ENCODE peak calls at places on chromosomes 13 and 19, in seven cellular contexts. One of them, this sample, is unnamed.
A peak's percentile ranks its signal among the peaks of the same experiment; 100 is the strongest.

GRCh38 chr19:22532388-22533310 is 101.5 kb upstream of the ZNF492 start:
- DNase-seq in H1: no peak
- DNase-seq in SK-N-SH: no peak
- DNase-seq in K562: no peak
- DNase-seq in HCT116: no peak
- DNase-seq in GM12878: no peak
- DNase-seq in HepG2: no peak
- DNase-seq in this sample: no peak

GRCh38 chr19:288911-289310 is 2.3 kb downstream of the PLPP2 start:
- DNase-seq in H1: no peak
- DNase-seq in SK-N-SH: no peak
- DNase-seq in K562: no peak
- DNase-seq in HCT116: no peak
- DNase-seq in GM12878: no peak
- DNase-seq in HepG2: no peak
- DNase-seq in this sample: no peak

GRCh38 chr19:58554494-58555368 is at the start of gene CHMP2A:
- DNase-seq in H1: peak; percentile 99
- DNase-seq in SK-N-SH: peak; percentile 96
- DNase-seq in K562: peak; percentile 89
- DNase-seq in HCT116: peak; percentile 93
- DNase-seq in GM12878: peak; percentile 85
- DNase-seq in HepG2: peak; percentile 84
- DNase-seq in this sample: peak; percentile 95

GRCh38 chr19:18437481-18438330 is at the start of gene ISYNA1:
- DNase-seq in H1: peak; percentile 89
- DNase-seq in SK-N-SH: peak; percentile 94
- DNase-seq in K562: peak; percentile 85
- DNase-seq in HCT116: no peak
- DNase-seq in GM12878: no peak
- DNase-seq in HepG2: peak; percentile 14
- DNase-seq in this sample: peak; percentile 82

GRCh38 chr19:18312021-18312534 is 10.8 kb downstream of the LSM4 start:
- DNase-seq in H1: no peak
- DNase-seq in SK-N-SH: no peak
- DNase-seq in K562: peak; percentile 14
- DNase-seq in HCT116: no peak
- DNase-seq in GM12878: no peak
- DNase-seq in HepG2: no peak
- DNase-seq in this sample: no peak

GRCh38 chr19:17605761-17606745 is 50.6 kb downstream of the COLGALT1 start:
- DNase-seq in H1: peak; percentile 98
- DNase-seq in SK-N-SH: peak; percentile 98
- DNase-seq in K562: peak; percentile 95
- DNase-seq in HCT116: peak; percentile 92
- DNase-seq in GM12878: peak; percentile 54
- DNase-seq in HepG2: peak; percentile 80
- DNase-seq in this sample: no peak

GRCh38 chr19:58476498-58477015 is 405 bp downstream of the ZNF446 start:
- DNase-seq in H1: no peak
- DNase-seq in SK-N-SH: peak; percentile 73
- DNase-seq in K562: peak; percentile 59
- DNase-seq in HCT116: no peak
- DNase-seq in GM12878: no peak
- DNase-seq in HepG2: peak; percentile 25
- DNase-seq in this sample: no peak

GRCh38 chr19:47239610-47240296 is 8.8 kb upstream of the BBC3 start:
- DNase-seq in H1: peak; percentile 90
- DNase-seq in SK-N-SH: peak; percentile 97
- DNase-seq in K562: no peak
- DNase-seq in HCT116: no peak
- DNase-seq in GM12878: no peak
- DNase-seq in HepG2: no peak
- DNase-seq in this sample: no peak

DNA sequence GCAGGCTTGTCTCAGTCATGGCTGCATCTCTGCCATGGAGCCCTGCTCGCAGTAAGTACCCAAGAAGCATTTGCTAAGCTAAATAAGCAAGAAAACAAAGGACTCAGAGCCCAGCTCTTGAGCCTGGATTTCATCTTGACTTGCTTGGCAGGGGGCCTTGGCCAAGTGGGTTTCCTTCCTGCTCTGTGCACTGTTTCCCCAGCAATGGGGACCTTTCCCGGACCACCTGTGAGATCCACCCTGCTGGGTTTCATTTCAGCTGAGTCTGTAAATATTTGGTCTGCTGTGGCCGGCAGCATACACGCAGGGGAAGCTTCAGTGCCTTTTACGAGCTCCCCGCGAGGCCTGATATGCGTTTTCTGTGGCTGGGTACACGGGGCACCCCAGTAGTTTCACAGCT is 12.4 kb upstream of the TINCR start:
- DNase-seq in H1: no peak
- DNase-seq in SK-N-SH: no peak
- DNase-seq in K562: no peak
- DNase-seq in HCT116: no peak
- DNase-seq in GM12878: no peak
- DNase-seq in HepG2: no peak
- DNase-seq in this sample: no peak
- TF ChIP-seq JUND in H1: no peak
- TF ChIP-seq JUND in SK-N-SH: no peak
- TF ChIP-seq JUND in K562: no peak
- TF ChIP-seq JUND in HCT116: no peak
- TF ChIP-seq JUND in GM12878: no peak
- TF ChIP-seq JUND in HepG2: no peak
- TF ChIP-seq JUND in this sample: no peak

DNA sequence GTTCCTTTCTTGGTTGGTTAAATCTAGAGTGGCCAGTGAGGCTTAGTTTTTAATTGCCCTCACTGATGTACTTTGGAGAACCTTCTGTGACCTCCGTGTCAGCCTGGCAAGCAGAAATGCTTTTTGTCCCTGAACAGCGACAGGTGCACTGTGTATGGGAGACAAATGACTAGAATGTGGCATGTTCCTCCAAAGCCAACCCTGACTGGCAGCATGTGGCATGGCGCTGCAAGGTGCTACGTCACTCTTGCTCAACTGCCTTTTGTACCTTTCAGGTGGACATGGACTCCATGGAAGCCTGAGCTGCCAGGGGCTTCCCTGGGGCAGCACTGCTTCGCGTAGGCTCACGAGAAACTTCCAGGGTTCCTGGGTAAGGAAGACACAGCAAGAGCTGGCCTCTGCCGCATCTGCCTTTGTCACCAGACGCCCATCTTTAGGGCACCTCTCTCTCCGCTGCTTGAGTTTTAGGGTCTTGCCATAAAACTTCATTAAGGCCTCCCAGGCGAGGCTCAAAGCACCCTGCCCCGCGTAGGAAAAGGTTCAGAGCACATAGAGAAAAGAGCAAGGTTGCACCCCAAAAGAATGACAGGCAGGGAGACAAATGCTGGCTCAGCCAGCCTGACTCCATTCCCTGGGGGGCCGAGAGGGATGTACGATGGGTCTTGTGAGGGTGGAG is 167.1 kb upstream of the SOX1 start:
- DNase-seq in H1: peak; percentile 28
- DNase-seq in SK-N-SH: no peak
- DNase-seq in K562: no peak
- DNase-seq in HCT116: no peak
- DNase-seq in GM12878: no peak
- DNase-seq in HepG2: no peak
- DNase-seq in this sample: no peak
- TF ChIP-seq JUND in H1: no peak
- TF ChIP-seq JUND in SK-N-SH: no peak
- TF ChIP-seq JUND in K562: no peak
- TF ChIP-seq JUND in HCT116: no peak
- TF ChIP-seq JUND in GM12878: no peak
- TF ChIP-seq JUND in HepG2: no peak
- TF ChIP-seq JUND in this sample: no peak

GRCh38 chr19:44344255-44344654 is 12.2 kb downstream of the ZNF112 start:
- DNase-seq in H1: no peak
- DNase-seq in SK-N-SH: no peak
- DNase-seq in K562: no peak
- DNase-seq in HCT116: no peak
- DNase-seq in GM12878: peak; percentile 23
- DNase-seq in HepG2: no peak
- DNase-seq in this sample: no peak

GRCh38 chr19:44346556-44346955 is 9.9 kb downstream of the ZNF112 start:
- DNase-seq in H1: no peak
- DNase-seq in SK-N-SH: no peak
- DNase-seq in K562: no peak
- DNase-seq in HCT116: no peak
- DNase-seq in GM12878: no peak
- DNase-seq in HepG2: no peak
- DNase-seq in this sample: no peak

GRCh38 chr19:44345969-44346368 is 10.5 kb downstream of the ZNF112 start:
- DNase-seq in H1: no peak
- DNase-seq in SK-N-SH: no peak
- DNase-seq in K562: no peak
- DNase-seq in HCT116: no peak
- DNase-seq in GM12878: no peak
- DNase-seq in HepG2: no peak
- DNase-seq in this sample: no peak

DNA sequence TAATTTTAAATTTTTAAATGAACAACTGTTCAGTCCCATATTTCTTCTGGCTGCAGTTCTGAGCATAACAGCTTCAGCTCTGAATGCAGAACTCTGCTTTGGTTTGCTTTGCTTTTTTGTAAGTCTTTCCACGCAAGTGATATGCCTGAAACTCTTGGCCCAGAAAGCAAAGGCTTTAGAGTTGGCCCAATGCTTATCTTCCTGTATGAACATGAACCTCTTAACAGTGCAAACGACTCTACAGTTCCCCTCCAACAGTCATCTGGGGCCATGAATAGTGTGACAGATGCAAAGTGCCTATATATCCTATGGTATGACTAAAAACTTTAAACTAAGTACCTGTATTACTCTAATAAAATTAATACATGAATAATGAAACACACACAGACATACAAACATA is 14.7 kb downstream of the ZNF112 start:
- DNase-seq in H1: no peak
- DNase-seq in SK-N-SH: no peak
- DNase-seq in K562: no peak
- DNase-seq in HCT116: no peak
- DNase-seq in GM12878: no peak
- DNase-seq in HepG2: no peak
- DNase-seq in this sample: no peak
- TF ChIP-seq JUND in H1: no peak
- TF ChIP-seq JUND in SK-N-SH: no peak
- TF ChIP-seq JUND in K562: no peak
- TF ChIP-seq JUND in HCT116: no peak
- TF ChIP-seq JUND in GM12878: no peak
- TF ChIP-seq JUND in HepG2: no peak
- TF ChIP-seq JUND in this sample: no peak

GRCh38 chr13:44311011-44311481 is 62.6 kb upstream of the SERP2 start:
- DNase-seq in H1: no peak
- DNase-seq in SK-N-SH: no peak
- DNase-seq in K562: no peak
- DNase-seq in HCT116: no peak
- DNase-seq in GM12878: no peak
- DNase-seq in HepG2: no peak
- DNase-seq in this sample: peak; percentile 51

GRCh38 chr13:44313674-44314073 is 60.0 kb upstream of the SERP2 start:
- DNase-seq in H1: no peak
- DNase-seq in SK-N-SH: no peak
- DNase-seq in K562: no peak
- DNase-seq in HCT116: peak; percentile 93
- DNase-seq in GM12878: no peak
- DNase-seq in HepG2: no peak
- DNase-seq in this sample: no peak

GRCh38 chr13:44309771-44310767 is 63.6 kb upstream of the SERP2 start:
- DNase-seq in H1: no peak
- DNase-seq in SK-N-SH: no peak
- DNase-seq in K562: no peak
- DNase-seq in HCT116: no peak
- DNase-seq in GM12878: no peak
- DNase-seq in HepG2: no peak
- DNase-seq in this sample: no peak

GRCh38 chr13:44312131-44312530 is 61.5 kb upstream of the SERP2 start:
- DNase-seq in H1: no peak
- DNase-seq in SK-N-SH: no peak
- DNase-seq in K562: no peak
- DNase-seq in HCT116: no peak
- DNase-seq in GM12878: no peak
- DNase-seq in HepG2: no peak
- DNase-seq in this sample: no peak

GRCh38 chr13:44312898-44313551 is 60.6 kb upstream of the SERP2 start:
- DNase-seq in H1: no peak
- DNase-seq in SK-N-SH: no peak
- DNase-seq in K562: no peak
- DNase-seq in HCT116: peak; percentile 88
- DNase-seq in GM12878: no peak
- DNase-seq in HepG2: peak; percentile 14
- DNase-seq in this sample: no peak
- TF ChIP-seq JUND in H1: no peak
- TF ChIP-seq JUND in SK-N-SH: peak; percentile 84
- TF ChIP-seq JUND in K562: no peak
- TF ChIP-seq JUND in HCT116: no peak
- TF ChIP-seq JUND in GM12878: no peak
- TF ChIP-seq JUND in HepG2: no peak
- TF ChIP-seq JUND in this sample: no peak

GRCh38 chr13:44307844-44308243 is 65.8 kb upstream of the SERP2 start:
- DNase-seq in H1: no peak
- DNase-seq in SK-N-SH: no peak
- DNase-seq in K562: no peak
- DNase-seq in HCT116: peak; percentile 15
- DNase-seq in GM12878: no peak
- DNase-seq in HepG2: no peak
- DNase-seq in this sample: no peak
- TF ChIP-seq JUND in H1: no peak
- TF ChIP-seq JUND in SK-N-SH: no peak
- TF ChIP-seq JUND in K562: no peak
- TF ChIP-seq JUND in HCT116: no peak
- TF ChIP-seq JUND in GM12878: no peak
- TF ChIP-seq JUND in HepG2: no peak
- TF ChIP-seq JUND in this sample: no peak

GRCh38 chr13:33550885-33551284 is 265.3 kb upstream of the STARD13 start:
- DNase-seq in H1: no peak
- DNase-seq in SK-N-SH: no peak
- DNase-seq in K562: no peak
- DNase-seq in HCT116: no peak
- DNase-seq in GM12878: no peak
- DNase-seq in HepG2: no peak
- DNase-seq in this sample: no peak

GRCh38 chr13:33544308-33544707 is 258.8 kb upstream of the STARD13 start:
- DNase-seq in H1: no peak
- DNase-seq in SK-N-SH: no peak
- DNase-seq in K562: no peak
- DNase-seq in HCT116: no peak
- DNase-seq in GM12878: no peak
- DNase-seq in HepG2: no peak
- DNase-seq in this sample: no peak

GRCh38 chr13:33547035-33547434 is 261.5 kb upstream of the STARD13 start:
- DNase-seq in H1: no peak
- DNase-seq in SK-N-SH: no peak
- DNase-seq in K562: no peak
- DNase-seq in HCT116: no peak
- DNase-seq in GM12878: no peak
- DNase-seq in HepG2: no peak
- DNase-seq in this sample: no peak

GRCh38 chr13:33545492-33545891 is 259.9 kb upstream of the STARD13 start:
- DNase-seq in H1: no peak
- DNase-seq in SK-N-SH: no peak
- DNase-seq in K562: no peak
- DNase-seq in HCT116: no peak
- DNase-seq in GM12878: no peak
- DNase-seq in HepG2: no peak
- DNase-seq in this sample: peak; percentile 37

GRCh38 chr13:33548065-33548464 is 262.5 kb upstream of the STARD13 start:
- DNase-seq in H1: no peak
- DNase-seq in SK-N-SH: no peak
- DNase-seq in K562: no peak
- DNase-seq in HCT116: no peak
- DNase-seq in GM12878: no peak
- DNase-seq in HepG2: no peak
- DNase-seq in this sample: no peak
- TF ChIP-seq JUND in H1: no peak
- TF ChIP-seq JUND in SK-N-SH: no peak
- TF ChIP-seq JUND in K562: no peak
- TF ChIP-seq JUND in HCT116: no peak
- TF ChIP-seq JUND in GM12878: no peak
- TF ChIP-seq JUND in HepG2: no peak
- TF ChIP-seq JUND in this sample: no peak